ENCODE peak calls at places on chromosomes 1 and 21, in nine cellular contexts. B is activated naive CD4-positive, alpha-beta T cell treated with anti-CD3 and anti-CD28 coated beads, Interleukin-2, amount 10 ng/mL, durations not matched to agents 7 days and 5 days; G is CD8-positive, alpha-beta T cell; X is OCI-M1; H is WTC11; U is HTR-8/SVneo; N is nucleus accumbens; L is lung microvascular endothelial cell; Z is GM19239. M is an unnamed sample.

GRCh38 chr1:206032356-206033140 is 8.9 kb upstream of the CTSE start:
- DNase-seq in B (no peak), G (no peak), X (no peak), H (no peak), U (no peak), N (no peak), L (peak), Z (no peak), M (no peak)

GRCh38 chr1:209155556-209155955 is 428.0 kb upstream of the CAMK1G start:
- DNase-seq in B (no peak), G (no peak), X (no peak), H (no peak), U (no peak), N (no peak), L (peak), Z (no peak), M (no peak)

GRCh38 chr1:232511172-232511571 is 118.8 kb downstream of the SIPA1L2 start:
- DNase-seq in B (no peak), G (no peak), X (no peak), H (no peak), U (no peak), N (no peak), L (no peak), Z (no peak), M (no peak)

GRCh38 chr1:43799656-43800629 is 92.6 kb downstream of the ST3GAL3 start:
- DNase-seq in B (no peak), G (no peak), X (peak), H (no peak), U (no peak), N (no peak), L (peak), Z (no peak), M (no peak)

GRCh38 chr1:244092293-244093264 is 41.5 kb downstream of the ZBTB18 start:
- DNase-seq in B (no peak), G (no peak), X (no peak), H (no peak), U (no peak), N (no peak), L (no peak), Z (no peak), M (no peak)

GRCh38 chr1:172609528-172609927 is 49.4 kb upstream of the FASLG start:
- DNase-seq in B (no peak), G (no peak), X (peak), H (no peak), U (no peak), N (no peak), L (peak), Z (no peak), M (peak)

GRCh38 chr21:41973861-41974751 is 20.3 kb upstream of the C2CD2 start:
- DNase-seq in B (peak), G (no peak), X (no peak), H (no peak), U (no peak), N (no peak), L (peak), Z (no peak), M (peak)

GRCh38 chr21:46048926-46049889 is 48.7 kb upstream of the COL6A2 start:
- DNase-seq in B (no peak), G (no peak), X (no peak), H (no peak), U (peak), N (no peak), L (no peak), Z (no peak), M (no peak)

GRCh38 chr1:234000557-234001081 is 96.1 kb downstream of the SLC35F3 start:
- DNase-seq in B (no peak), G (no peak), X (no peak), H (no peak), U (no peak), N (no peak), L (no peak), Z (no peak), M (no peak)

GRCh38 chr1:24507423-24507804 is 4.8 kb downstream of the RCAN3 start:
- DNase-seq in B (peak), G (no peak), X (no peak), H (no peak), U (no peak), N (no peak), L (no peak), Z (no peak), M (no peak)

M was measured in Jurkat, Clone E6-1.